ENCODE peak calls at places on chromosomes 11 and 22, in seven cellular contexts. One of them, this sample, is unnamed.

GRCh38 chr11:72069787-72070251 is 10.5 kb downstream of the NUMA1 start:
- DNase-seq in heart left ventricle: peak; percentile 75
- DNase-seq in tibial nerve: peak; percentile 79
- DNase-seq in HCT116: peak; percentile 51
- DNase-seq in body of pancreas: peak; percentile 86
- DNase-seq in uterus: peak; percentile 86
- DNase-seq in adrenal gland: peak; percentile 96
- DNase-seq in this sample: peak; percentile 77

GRCh38 chr11:46263120-46263519 is 14.3 kb upstream of the CREB3L1 start:
- DNase-seq in body of pancreas: no peak
- DNase-seq in heart left ventricle: no peak
- DNase-seq in tibial nerve: no peak
- DNase-seq in HCT116: no peak
- DNase-seq in uterus: no peak
- DNase-seq in adrenal gland: no peak
- DNase-seq in this sample: no peak

GRCh38 chr11:43164831-43165230 is 147.0 kb upstream of the API5 start:
- DNase-seq in heart left ventricle: no peak
- DNase-seq in tibial nerve: no peak
- DNase-seq in HCT116: no peak
- DNase-seq in uterus: no peak
- DNase-seq in body of pancreas: no peak
- DNase-seq in adrenal gland: no peak
- DNase-seq in this sample: no peak

GRCh38 chr11:66904981-66905521 is 48.2 kb downstream of the LRFN4 start:
- DNase-seq in HCT116: no peak
- DNase-seq in uterus: no peak
- DNase-seq in heart left ventricle: no peak
- DNase-seq in tibial nerve: no peak
- DNase-seq in body of pancreas: no peak
- DNase-seq in adrenal gland: peak; percentile 13
- DNase-seq in this sample: no peak

GRCh38 chr11:1695548-1696108 is 1.4 kb upstream of the KRTAP5-6 start:
- DNase-seq in heart left ventricle: no peak
- DNase-seq in adrenal gland: no peak
- DNase-seq in uterus: no peak
- DNase-seq in body of pancreas: no peak
- DNase-seq in tibial nerve: no peak
- DNase-seq in HCT116: no peak
- DNase-seq in this sample: no peak

GRCh38 chr11:128412847-128413791 is 174.2 kb downstream of the ETS1 start:
- DNase-seq in body of pancreas: no peak
- DNase-seq in tibial nerve: no peak
- DNase-seq in uterus: no peak
- DNase-seq in adrenal gland: no peak
- DNase-seq in heart left ventricle: no peak
- DNase-seq in HCT116: no peak
- DNase-seq in this sample: no peak

GRCh38 chr11:133968300-133968699 is 11.5 kb upstream of the IGSF9B start:
- DNase-seq in HCT116: no peak
- DNase-seq in body of pancreas: no peak
- DNase-seq in tibial nerve: no peak
- DNase-seq in heart left ventricle: no peak
- DNase-seq in uterus: no peak
- DNase-seq in adrenal gland: no peak
- DNase-seq in this sample: no peak

GRCh38 chr11:33692013-33692504 is 8.6 kb downstream of the C11orf91 start:
- DNase-seq in HCT116: peak; percentile 81
- DNase-seq in body of pancreas: peak; percentile 71
- DNase-seq in adrenal gland: peak; percentile 44
- DNase-seq in tibial nerve: peak; percentile 80
- DNase-seq in heart left ventricle: peak; percentile 51
- DNase-seq in uterus: peak; percentile 82
- DNase-seq in this sample: no peak

GRCh38 chr11:765025-765801 is 12.1 kb downstream of the GATD1 start:
- DNase-seq in body of pancreas: peak; percentile 75
- DNase-seq in HCT116: peak; percentile 47
- DNase-seq in adrenal gland: peak; percentile 75
- DNase-seq in heart left ventricle: peak; percentile 62
- DNase-seq in uterus: no peak
- DNase-seq in tibial nerve: no peak
- DNase-seq in this sample: peak; percentile 54

GRCh38 chr11:122981388-122982264 is at the start of gene BSX:
- DNase-seq in tibial nerve: no peak
- DNase-seq in HCT116: no peak
- DNase-seq in body of pancreas: peak; percentile 71
- DNase-seq in uterus: no peak
- DNase-seq in adrenal gland: peak; percentile 74
- DNase-seq in heart left ventricle: peak; percentile 55
- DNase-seq in this sample: no peak

GRCh38 chr11:123493393-123494063 is 63.5 kb downstream of the GRAMD1B start:
- DNase-seq in body of pancreas: no peak
- DNase-seq in uterus: no peak
- DNase-seq in adrenal gland: no peak
- DNase-seq in heart left ventricle: no peak
- DNase-seq in tibial nerve: no peak
- DNase-seq in HCT116: no peak
- DNase-seq in this sample: no peak

GRCh38 chr22:24592144-24592845 is 578 bp downstream of the LRRC75B start:
- DNase-seq in heart left ventricle: no peak
- DNase-seq in HCT116: no peak
- DNase-seq in tibial nerve: no peak
- DNase-seq in uterus: no peak
- DNase-seq in body of pancreas: peak; percentile 35
- DNase-seq in adrenal gland: peak; percentile 17
- DNase-seq in this sample: no peak

GRCh38 chr11:111762981-111763643 is 3.1 kb downstream of the PPP2R1B start:
- DNase-seq in adrenal gland: no peak
- DNase-seq in heart left ventricle: no peak
- DNase-seq in body of pancreas: no peak
- DNase-seq in tibial nerve: no peak
- DNase-seq in uterus: no peak
- DNase-seq in HCT116: no peak
- DNase-seq in this sample: no peak

GRCh38 chr22:50270302-50271010 is at the start of gene MAPK11:
- DNase-seq in tibial nerve: peak; percentile 48
- DNase-seq in HCT116: no peak
- DNase-seq in body of pancreas: peak; percentile 77
- DNase-seq in adrenal gland: peak; percentile 83
- DNase-seq in heart left ventricle: peak; percentile 85
- DNase-seq in uterus: peak; percentile 59
- DNase-seq in this sample: no peak

GRCh38 chr11:584287-584686 is 8.0 kb downstream of the PHRF1 start:
- DNase-seq in body of pancreas: no peak
- DNase-seq in adrenal gland: no peak
- DNase-seq in uterus: no peak
- DNase-seq in heart left ventricle: no peak
- DNase-seq in tibial nerve: no peak
- DNase-seq in HCT116: no peak
- DNase-seq in this sample: no peak

GRCh38 chr11:75813126-75813525 is 1.9 kb upstream of the UVRAG start:
- DNase-seq in tibial nerve: no peak
- DNase-seq in heart left ventricle: no peak
- DNase-seq in adrenal gland: no peak
- DNase-seq in body of pancreas: no peak
- DNase-seq in HCT116: no peak
- DNase-seq in uterus: no peak
- DNase-seq in this sample: no peak

GRCh38 chr11:75811485-75811884 is 3.5 kb upstream of the UVRAG start:
- DNase-seq in heart left ventricle: no peak
- DNase-seq in adrenal gland: no peak
- DNase-seq in uterus: no peak
- DNase-seq in body of pancreas: no peak
- DNase-seq in tibial nerve: no peak
- DNase-seq in HCT116: no peak
- DNase-seq in this sample: no peak

GRCh38 chr11:75812542-75813040 is 2.4 kb upstream of the UVRAG start:
- DNase-seq in body of pancreas: no peak
- DNase-seq in uterus: no peak
- DNase-seq in tibial nerve: no peak
- DNase-seq in heart left ventricle: no peak
- DNase-seq in HCT116: no peak
- DNase-seq in adrenal gland: no peak
- DNase-seq in this sample: no peak

GRCh38 chr11:75809991-75810390 is 5.0 kb upstream of the UVRAG start:
- DNase-seq in tibial nerve: no peak
- DNase-seq in body of pancreas: no peak
- DNase-seq in adrenal gland: no peak
- DNase-seq in heart left ventricle: no peak
- DNase-seq in HCT116: no peak
- DNase-seq in uterus: no peak
- DNase-seq in this sample: no peak

GRCh38 chr11:75810637-75811383 is 4.2 kb upstream of the UVRAG start:
- DNase-seq in heart left ventricle: no peak
- DNase-seq in uterus: no peak
- DNase-seq in adrenal gland: no peak
- DNase-seq in tibial nerve: no peak
- DNase-seq in body of pancreas: no peak
- DNase-seq in HCT116: no peak
- DNase-seq in this sample: no peak
- TF ChIP-seq POLR2A in heart left ventricle: no peak
- TF ChIP-seq POLR2A in uterus: no peak
- TF ChIP-seq POLR2A in adrenal gland: no peak
- TF ChIP-seq POLR2A in tibial nerve: no peak
- TF ChIP-seq POLR2A in body of pancreas: no peak
- TF ChIP-seq POLR2A in HCT116: no peak
- TF ChIP-seq POLR2A in this sample: no peak

GRCh38 chr11:117928818-117929567 is at the start of gene TMPRSS13:
- DNase-seq in HCT116: no peak
- DNase-seq in heart left ventricle: no peak
- DNase-seq in uterus: no peak
- DNase-seq in adrenal gland: no peak
- DNase-seq in body of pancreas: peak; percentile 61
- DNase-seq in tibial nerve: no peak
- DNase-seq in this sample: no peak
- TF ChIP-seq CTCF in HCT116: no peak
- TF ChIP-seq CTCF in heart left ventricle: no peak
- TF ChIP-seq CTCF in uterus: no peak
- TF ChIP-seq CTCF in adrenal gland: no peak
- TF ChIP-seq CTCF in body of pancreas: no peak
- TF ChIP-seq CTCF in tibial nerve: no peak
- TF ChIP-seq CTCF in this sample: no peak

GRCh38 chr22:23242473-23243001 is 62.2 kb downstream of the BCR start:
- DNase-seq in HCT116: no peak
- DNase-seq in adrenal gland: peak; percentile 57
- DNase-seq in heart left ventricle: no peak
- DNase-seq in tibial nerve: no peak
- DNase-seq in body of pancreas: no peak
- DNase-seq in uterus: no peak
- DNase-seq in this sample: no peak
- H3K4me3 ChIP-seq in HCT116: no peak overlapping the region
- H3K4me3 ChIP-seq in adrenal gland: no peak overlapping the region
- H3K4me3 ChIP-seq in heart left ventricle: no peak overlapping the region
- H3K4me3 ChIP-seq in tibial nerve: no peak overlapping the region
- H3K4me3 ChIP-seq in body of pancreas: no peak overlapping the region
- H3K4me3 ChIP-seq in uterus: no peak overlapping the region
- H3K4me3 ChIP-seq in this sample: no peak overlapping the region

GRCh38 chr11:64241175-64241429 is 207 bp downstream of the FKBP2 start:
- DNase-seq in tibial nerve: no peak
- DNase-seq in adrenal gland: no peak
- DNase-seq in HCT116: no peak
- DNase-seq in heart left ventricle: no peak
- DNase-seq in body of pancreas: no peak
- DNase-seq in uterus: no peak
- DNase-seq in this sample: no peak

GRCh38 chr11:64239662-64240466 is 1.0 kb upstream of the FKBP2 start:
- DNase-seq in HCT116: no peak
- DNase-seq in tibial nerve: no peak
- DNase-seq in heart left ventricle: no peak
- DNase-seq in uterus: no peak
- DNase-seq in adrenal gland: peak; percentile 55
- DNase-seq in body of pancreas: no peak
- DNase-seq in this sample: no peak

GRCh38 chr11:64238999-64239398 is 1.9 kb upstream of the FKBP2 start:
- DNase-seq in heart left ventricle: no peak
- DNase-seq in HCT116: no peak
- DNase-seq in adrenal gland: peak; percentile 32
- DNase-seq in tibial nerve: no peak
- DNase-seq in uterus: no peak
- DNase-seq in body of pancreas: no peak
- DNase-seq in this sample: no peak

GRCh38 chr11:64241430-64242153 is 697 bp downstream of the FKBP2 start:
- DNase-seq in uterus: peak; percentile 100
- DNase-seq in heart left ventricle: peak; percentile 100
- DNase-seq in adrenal gland: peak; percentile 100
- DNase-seq in tibial nerve: peak; percentile 97
- DNase-seq in HCT116: peak; percentile 98
- DNase-seq in body of pancreas: peak; percentile 100
- DNase-seq in this sample: peak; percentile 100

GRCh38 chr11:64240467-64241174 is at the start of gene FKBP2:
- DNase-seq in body of pancreas: peak; percentile 98
- DNase-seq in heart left ventricle: peak; percentile 97
- DNase-seq in HCT116: peak; percentile 91
- DNase-seq in adrenal gland: peak; percentile 99
- DNase-seq in tibial nerve: peak; percentile 93
- DNase-seq in uterus: peak; percentile 95
- DNase-seq in this sample: peak; percentile 94
- TF ChIP-seq POLR2A in body of pancreas: peak; percentile 89
- TF ChIP-seq POLR2A in heart left ventricle: peak; percentile 65
- TF ChIP-seq POLR2A in HCT116: peak; percentile 89
- TF ChIP-seq POLR2A in adrenal gland: peak; percentile 71
- TF ChIP-seq POLR2A in tibial nerve: peak; percentile 81
- TF ChIP-seq POLR2A in uterus: peak; percentile 86
- TF ChIP-seq POLR2A in this sample: peak; percentile 97

GRCh38 chr11:57155838-57156583 is 25.7 kb upstream of the LRRC55 start:
- DNase-seq in HCT116: no peak
- DNase-seq in uterus: no peak
- DNase-seq in adrenal gland: no peak
- DNase-seq in heart left ventricle: no peak
- DNase-seq in body of pancreas: no peak
- DNase-seq in tibial nerve: no peak
- DNase-seq in this sample: no peak
- TF ChIP-seq CTCF in HCT116: no peak
- TF ChIP-seq CTCF in uterus: no peak
- TF ChIP-seq CTCF in adrenal gland: no peak
- TF ChIP-seq CTCF in heart left ventricle: no peak
- TF ChIP-seq CTCF in body of pancreas: no peak
- TF ChIP-seq CTCF in tibial nerve: no peak
- TF ChIP-seq CTCF in this sample: no peak

This sample was measured in gastrocnemius medialis.